ENCODE peak calls at places on chromosomes 11 and 22, in six cellular contexts. G, A, J, D, V and E are unnamed samples.
A peak's percentile ranks its signal among the peaks of the same experiment; 100 is the strongest.

GRCh38 chr22:38758276-38758945 is 2.6 kb upstream of the SUN2 start:
- DNase-seq in G (no peak), A (no peak), J (peak; percentile 12), D (peak; percentile 62), V (peak; percentile 85), E (no peak)

GRCh38 chr22:43888740-43889139 is 3.1 kb downstream of the PNPLA5 start:
- DNase-seq in G (no peak), A (no peak), J (no peak), D (no peak), V (no peak), E (no peak)

GRCh38 chr11:111604392-111605009 is 2.3 kb downstream of the SIK2 start:
- DNase-seq in G (peak; percentile 19), A (no peak), J (peak; percentile 60), D (no peak), V (no peak), E (peak; percentile 51)

GRCh38 chr22:21450320-21450831 is 16.8 kb upstream of the TMEM191C start:
- DNase-seq in G (no peak), A (no peak), J (no peak), D (no peak), V (no peak), E (no peak)

GRCh38 chr11:66987158-66987620 is 12.1 kb downstream of the C11orf86 start:
- DNase-seq in G (no peak), A (peak; percentile 39), J (no peak), D (no peak), V (no peak), E (no peak)

GRCh38 chr11:120706257-120706656 is 194.7 kb downstream of the GRIK4 start:
- DNase-seq in G (no peak), A (no peak), J (no peak), D (no peak), V (no peak), E (no peak)

GRCh38 chr11:119419834-119420492 is 3.0 kb downstream of the THY1 start:
- DNase-seq in G (no peak), A (no peak), J (no peak), D (no peak), V (no peak), E (no peak)

GRCh38 chr11:29272019-29272654 is 744.7 kb downstream of the KCNA4 start:
- DNase-seq in G (peak; percentile 17), A (no peak), J (no peak), D (no peak), V (no peak), E (no peak)

GRCh38 chr22:25134028-25134427 is 65.6 kb upstream of the CRYBB3 start:
- DNase-seq in G (peak; percentile 63), A (no peak), J (peak; percentile 50), D (no peak), V (no peak), E (peak; percentile 40)

GRCh38 chr11:83600656-83601055 is 314.5 kb upstream of the CCDC90B start:
- DNase-seq in G (no peak), A (no peak), J (no peak), D (no peak), V (no peak), E (no peak)

GRCh38 chr22:47172771-47173534 is 410.5 kb downstream of the TBC1D22A start:
- DNase-seq in G (no peak), A (no peak), J (no peak), D (no peak), V (no peak), E (no peak)